ENCODE peak calls at places on chromosomes 7 and 10, in six cellular contexts. L, Y, M, B, R and T are unnamed samples. For H3K9me3, the result is how much of the 10 kb centered on the place peaks cover.

GRCh38 chr10:97422921-97423420 is 3.0 kb upstream of the PGAM1 start:
- DNase-seq in M (no peak), B (no peak), R (no peak), L (peak), Y (no peak), T (no peak)

GRCh38 chr7:140501941-140502340 is 22.6 kb upstream of the MKRN1 start:
- DNase-seq in R (no peak), M (no peak), Y (peak), B (no peak), L (no peak), T (no peak)

GRCh38 chr7:129454249-129454551 is 20.0 kb downstream of the STRIP2 start:
- DNase-seq in L (peak), B (no peak), Y (peak), M (no peak), R (no peak), T (no peak)

GRCh38 chr7:27147211-27148030 is at the start of gene HOXA6:
- DNase-seq in R (peak), M (no peak), B (peak), Y (peak), L (peak), T (no peak)

GRCh38 chr7:63044721-63045120 is 953.9 kb upstream of the ZNF722 start:
- DNase-seq in L (no peak), Y (no peak), M (no peak), B (no peak), R (no peak), T (no peak)

GRCh38 chr7:71752171-71752935 is 620.4 kb downstream of the GALNT17 start:
- DNase-seq in M (peak), Y (peak), R (no peak), B (no peak), L (peak), T (no peak)

GRCh38 chr10:24162236-24162635 is 46.7 kb upstream of the KIAA1217 start:
- DNase-seq in B (no peak), Y (no peak), M (no peak), R (no peak), L (no peak), T (no peak)

GRCh38 chr10:26555719-26556368 is 117.7 kb downstream of the APBB1IP start:
- DNase-seq in M (no peak), Y (no peak), B (peak), R (no peak), L (peak), T (no peak)

GRCh38 chr7:133829336-133829897 is 297.7 kb upstream of the LRGUK start:
- DNase-seq in Y (no peak), R (no peak), L (no peak), M (no peak), B (no peak), T (no peak)

GRCh38 chr10:93874309-93875031 is 19.3 kb upstream of the SLC35G1 start:
- DNase-seq in Y (no peak), B (no peak), R (no peak), M (no peak), L (no peak), T (no peak)

DNA sequence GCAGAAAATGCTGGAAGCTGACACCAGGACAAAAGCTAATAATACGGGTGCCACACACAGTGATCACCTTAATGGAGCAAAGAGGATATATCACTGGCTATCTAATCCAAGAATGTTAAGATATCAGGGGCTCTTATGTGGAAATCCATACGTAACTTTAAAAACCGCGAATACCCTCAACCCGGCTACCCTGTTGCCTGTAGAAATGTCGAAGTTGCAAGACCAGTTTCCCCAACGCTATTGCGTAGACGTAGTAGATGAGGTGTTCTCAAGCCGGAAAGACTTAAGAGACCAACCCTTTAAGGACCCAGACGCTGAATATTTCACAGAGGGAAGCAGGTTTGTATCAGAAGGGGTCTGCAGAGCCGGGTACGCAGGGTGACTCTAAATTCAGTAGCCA is 7.9 kb upstream of the CYREN start:
- DNase-seq in R (no peak), B (no peak), Y (no peak), M (no peak), L (no peak), T (no peak)
- H3K9me3 ChIP-seq in R (under half), B (under half), Y (under half), M (under half), L (under half), T (under half)

DNA sequence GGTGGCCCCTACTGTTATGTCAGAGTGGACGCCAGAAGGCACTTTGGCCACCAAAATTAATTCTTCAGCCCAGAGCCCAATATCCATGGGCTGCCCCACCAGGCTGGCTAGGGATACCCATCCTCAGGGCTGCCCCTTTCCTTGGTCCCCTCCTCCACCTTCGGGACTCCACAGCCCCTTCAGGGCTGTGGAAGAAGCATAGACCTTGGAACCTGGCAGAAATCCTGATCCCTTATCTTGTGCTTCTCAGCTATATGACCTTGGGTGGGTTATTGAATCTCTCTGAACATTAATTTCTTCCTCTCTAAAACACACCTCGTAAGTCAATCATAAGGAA is 499 bp upstream of the TMUB1 start:
- DNase-seq in Y (no peak), R (no peak), M (no peak), B (no peak), L (no peak), T (no peak)
- H3K4me3 ChIP-seq in Y (peak), R (peak), M (peak), B (peak), L (peak), T (peak)

GRCh38 chr10:15483215-15483970 is 112.3 kb upstream of the FAM171A1 start:
- DNase-seq in L (no peak), M (no peak), B (no peak), R (no peak), Y (no peak), T (no peak)

GRCh38 chr10:15484128-15484527 is 113.0 kb upstream of the FAM171A1 start:
- DNase-seq in R (no peak), M (no peak), Y (no peak), L (no peak), B (no peak), T (no peak)

GRCh38 chr10:15478950-15479349 is 107.9 kb upstream of the FAM171A1 start:
- DNase-seq in R (no peak), M (no peak), L (no peak), B (no peak), Y (no peak), T (no peak)

GRCh38 chr10:15485027-15485426 is 113.9 kb upstream of the FAM171A1 start:
- DNase-seq in Y (no peak), B (no peak), M (no peak), L (no peak), R (no peak), T (no peak)

GRCh38 chr10:15482168-15482567 is 111.1 kb upstream of the FAM171A1 start:
- DNase-seq in Y (no peak), R (no peak), B (no peak), L (no peak), M (no peak), T (no peak)
- H3K9me3 ChIP-seq in Y (under half), R (under half), B (under half), L (under half), M (under half), T (under half)

GRCh38 chr10:63266337-63267327 is 133.5 kb downstream of the NRBF2 start:
- DNase-seq in Y (no peak), M (no peak), L (peak), B (no peak), R (no peak), T (no peak)

GRCh38 chr10:63268139-63268797 is 135.1 kb downstream of the NRBF2 start:
- DNase-seq in B (no peak), R (no peak), L (no peak), Y (no peak), M (no peak), T (peak)

GRCh38 chr10:63267414-63268138 is 134.4 kb downstream of the NRBF2 start:
- DNase-seq in M (no peak), L (peak), Y (peak), B (no peak), R (no peak), T (peak)

GRCh38 chr10:63264852-63265617 is 131.9 kb downstream of the NRBF2 start:
- DNase-seq in Y (peak), L (peak), B (no peak), M (no peak), R (no peak), T (peak)

DNA sequence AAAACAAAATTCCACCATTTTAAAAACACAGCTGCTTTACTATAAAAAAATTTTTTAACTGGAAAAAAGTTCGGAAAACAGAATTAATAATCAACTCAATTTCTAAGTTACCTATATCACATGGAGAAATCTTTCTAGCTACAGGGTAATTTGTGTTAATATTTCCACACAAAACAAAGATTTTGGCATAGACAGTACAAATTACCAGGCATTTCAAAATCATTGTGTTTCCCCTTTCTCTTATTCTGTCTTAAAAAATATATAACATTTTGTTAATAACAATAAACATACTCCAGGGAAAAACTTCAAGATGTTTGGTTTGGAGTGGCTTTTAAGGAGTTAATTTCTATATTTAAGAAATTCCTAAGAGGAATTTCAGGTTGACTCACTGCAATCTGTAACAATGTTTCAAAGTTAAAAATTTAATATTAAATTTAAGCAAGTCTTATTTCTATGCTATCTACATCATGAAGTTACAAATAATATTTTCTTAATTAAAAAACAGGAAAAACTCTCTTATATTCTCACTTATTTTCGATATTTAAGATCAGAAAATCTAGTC is 132.6 kb downstream of the NRBF2 start:
- DNase-seq in L (no peak), B (no peak), R (no peak), M (no peak), Y (no peak), T (no peak)
- H3K4me3 ChIP-seq in L (peak), B (peak), R (peak), M (peak), Y (peak), T (peak)

GRCh38 chr10:83371696-83372490 is 767.4 kb upstream of the GHITM start:
- DNase-seq in Y (no peak), R (no peak), L (no peak), B (no peak), M (no peak), T (no peak)

GRCh38 chr10:83372646-83373045 is 766.7 kb upstream of the GHITM start:
- DNase-seq in Y (no peak), L (no peak), M (no peak), R (no peak), B (no peak), T (no peak)

DNA sequence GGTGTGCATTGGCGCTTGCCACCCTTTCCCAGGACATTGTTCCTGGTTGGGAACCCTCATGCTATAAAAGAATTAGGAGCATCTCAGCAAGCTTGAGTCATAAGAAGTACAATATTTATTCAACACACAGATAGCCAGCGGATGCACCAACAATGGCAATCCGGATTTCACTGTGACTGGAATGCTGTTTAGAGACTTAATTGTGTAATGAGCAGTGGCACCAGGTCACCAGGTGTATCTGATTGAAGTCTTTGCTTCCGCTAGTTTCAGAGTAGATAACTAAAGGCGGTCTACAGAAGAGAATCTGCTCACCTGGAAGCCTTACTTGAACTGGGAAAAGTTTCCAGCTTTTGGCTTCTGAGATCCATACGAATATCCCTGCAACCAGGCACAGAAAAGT is 772.3 kb upstream of the GHITM start:
- DNase-seq in L (no peak), B (no peak), R (no peak), Y (peak), M (no peak), T (no peak)
- H3K9me3 ChIP-seq in L (under half), B (under half), R (under half), Y (under half), M (under half), T (under half)

DNA sequence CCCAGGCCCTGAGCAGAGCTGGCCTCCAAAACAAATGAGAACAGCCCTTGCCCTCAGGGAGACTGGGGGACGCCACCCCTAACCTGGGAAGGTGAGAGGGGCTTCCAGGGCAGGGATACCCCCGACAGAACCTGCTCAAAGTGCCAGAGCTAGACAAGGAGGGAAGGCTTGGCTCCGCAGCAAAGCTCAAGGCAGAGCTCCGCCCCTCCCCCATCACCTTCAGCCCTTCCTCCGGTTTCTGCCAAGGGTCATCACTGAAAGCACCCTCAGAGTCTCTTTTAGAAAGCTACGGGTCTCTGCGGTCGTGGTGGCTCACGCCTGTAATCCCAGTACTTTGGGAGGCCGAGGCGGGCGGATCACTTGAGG is 73.4 kb upstream of the CUX1 start:
- DNase-seq in L (no peak), M (peak), R (no peak), B (no peak), Y (peak), T (no peak)
- H3K4me3 ChIP-seq in L (peak), M (peak), R (peak), B (no peak), Y (peak), T (no peak)

DNA sequence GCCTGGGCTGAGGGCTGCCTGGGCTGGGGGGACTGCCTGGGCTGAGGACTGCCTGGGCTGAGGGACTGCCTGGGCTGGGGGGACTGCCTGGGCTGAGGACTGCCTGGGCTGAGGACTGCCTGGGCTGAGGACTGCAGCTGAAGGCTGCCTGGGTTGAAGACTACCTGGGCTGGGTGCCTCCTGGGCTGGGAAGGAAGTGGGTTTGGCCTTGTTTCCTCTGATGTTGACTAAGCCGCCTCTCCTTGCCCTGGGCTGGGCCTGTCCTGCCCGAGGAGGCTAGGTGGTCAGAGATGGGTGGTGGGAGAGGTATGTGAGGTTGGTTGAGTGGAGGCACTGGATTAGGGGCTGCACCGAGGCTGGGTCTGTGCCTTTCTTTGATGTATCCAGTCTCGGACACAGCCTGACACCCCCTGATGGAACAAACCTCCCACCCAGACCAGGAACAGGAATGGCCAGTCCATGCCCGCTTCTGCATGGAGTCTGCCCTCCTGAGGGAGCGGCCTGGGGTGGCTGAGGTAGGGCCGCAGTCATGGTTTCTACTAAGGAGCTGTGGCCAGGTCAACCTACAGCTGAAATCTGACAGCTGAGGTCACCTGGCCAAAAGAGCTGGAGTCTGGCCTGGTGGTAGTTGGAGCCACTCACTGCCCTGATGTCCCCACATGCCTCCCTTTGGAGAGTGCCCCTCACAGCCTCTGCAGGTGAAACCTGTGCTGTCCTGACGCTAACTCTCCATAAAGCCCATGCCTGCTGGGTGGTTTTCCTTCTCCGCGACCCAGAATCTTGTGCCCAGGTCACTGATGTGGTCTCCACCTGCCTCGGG is 22.3 kb downstream of the SCART1 start:
- DNase-seq in M (no peak), R (no peak), L (peak), Y (no peak), B (no peak), T (no peak)
- H3K9me3 ChIP-seq in M (under half), R (under half), L (under half), Y (under half), B (under half), T (under half)

GRCh38 chr7:12714436-12714737 is 27.0 kb downstream of the ARL4A start:
- DNase-seq in B (no peak), Y (no peak), R (no peak), M (no peak), L (no peak), T (no peak)

GRCh38 chr7:12716722-12717121 is 29.3 kb downstream of the ARL4A start:
- DNase-seq in L (no peak), R (no peak), Y (no peak), M (no peak), B (no peak), T (no peak)

GRCh38 chr7:12713625-12714435 is 26.4 kb downstream of the ARL4A start:
- DNase-seq in R (no peak), Y (no peak), M (no peak), L (no peak), B (no peak), T (no peak)

GRCh38 chr7:12716134-12716667 is 28.8 kb downstream of the ARL4A start:
- DNase-seq in B (no peak), M (no peak), Y (no peak), R (no peak), L (no peak), T (no peak)

GRCh38 chr7:12715372-12716133 is 28.1 kb downstream of the ARL4A start:
- DNase-seq in R (no peak), Y (peak), M (peak), L (peak), B (peak), T (no peak)
- H3K4me3 ChIP-seq in R (peak), Y (no peak), M (peak), L (peak), B (no peak), T (no peak)

GRCh38 chr10:3487228-3487627 is 297.8 kb downstream of the KLF6 start:
- DNase-seq in R (no peak), Y (no peak), M (no peak), B (no peak), L (no peak), T (no peak)

GRCh38 chr10:3485287-3485686 is 299.7 kb downstream of the KLF6 start:
- DNase-seq in R (no peak), B (no peak), M (no peak), Y (no peak), L (no peak), T (no peak)

GRCh38 chr10:3486346-3487065 is 298.5 kb downstream of the KLF6 start:
- DNase-seq in Y (peak), L (peak), B (no peak), R (peak), M (peak), T (no peak)

GRCh38 chr10:3482200-3482993 is 302.6 kb downstream of the KLF6 start:
- DNase-seq in B (peak), R (no peak), M (peak), L (peak), Y (peak), T (no peak)

DNA sequence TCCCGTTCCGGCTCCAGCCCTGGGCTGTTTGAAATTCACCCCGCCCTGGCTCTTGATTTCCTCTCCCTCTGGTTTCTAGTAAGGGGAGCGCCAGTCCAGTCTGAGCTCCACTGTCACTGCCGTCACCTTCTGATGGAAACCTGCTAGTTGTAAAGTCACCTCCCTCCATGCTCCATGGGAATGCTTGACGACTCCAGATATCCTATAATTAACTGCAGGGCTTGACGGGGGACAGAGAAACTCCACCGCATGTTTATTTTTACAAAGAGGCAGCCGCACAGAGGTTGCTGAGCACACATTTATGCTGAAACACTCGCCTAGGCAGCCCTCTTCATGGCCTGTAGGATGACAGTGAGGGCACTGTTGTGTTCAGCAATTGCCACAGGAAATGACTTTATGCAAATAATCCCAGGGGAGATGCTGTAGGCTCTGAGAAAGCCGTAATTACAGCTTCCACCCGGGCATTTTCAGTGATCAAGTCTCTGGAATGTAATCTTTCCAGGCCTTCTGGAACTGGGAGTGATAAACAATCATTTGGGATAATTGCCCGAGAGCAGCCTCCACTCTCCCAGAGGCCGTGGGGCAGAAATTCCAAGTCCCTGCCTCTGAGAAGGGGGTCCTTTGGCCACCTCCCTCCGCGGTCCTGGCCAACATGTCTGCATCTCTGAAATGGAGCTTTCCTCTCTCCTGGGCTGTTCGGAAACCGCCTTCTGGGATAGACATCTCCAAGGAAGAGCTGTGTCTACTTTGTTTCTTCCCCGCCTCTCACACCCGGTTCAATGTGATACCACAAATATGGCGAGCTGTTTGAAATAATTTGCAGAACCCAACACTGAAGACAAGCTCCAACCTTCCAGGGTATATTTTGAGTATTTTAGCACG is 300.5 kb downstream of the KLF6 start:
- DNase-seq in R (no peak), M (no peak), Y (no peak), B (no peak), L (no peak), T (no peak)
- H3K9me3 ChIP-seq in R (under half), M (under half), Y (under half), B (under half), L (under half), T (under half)